ENCODE peak calls at places on chromosomes 13 and 19, in six cellular contexts. K is IMR-90, V is breast epithelium, I is fibroblast of lung, L is cardiac muscle cell, Z is NT2/D1. J is an unnamed sample.

GRCh38 chr13:98796798-98797197 is 44.3 kb upstream of the SLC15A1 start:
- DNase-seq in V (no peak), L (no peak), K (no peak), I (no peak), Z (no peak), J (no peak)

GRCh38 chr19:33654840-33655508 is 33.2 kb downstream of the CHST8 start:
- DNase-seq in K (no peak), V (no peak), I (no peak), L (no peak), Z (no peak), J (no peak)

GRCh38 chr19:35253316-35254286 is 4.8 kb downstream of the LSR start:
- DNase-seq in I (no peak), K (no peak), L (no peak), Z (no peak), V (no peak), J (no peak)

GRCh38 chr13:102597029-102598015 is 536 bp downstream of the TPP2 start:
- DNase-seq in L (peak), I (peak), K (peak), Z (no peak), V (no peak), J (no peak)

GRCh38 chr19:788821-789472 is 8.3 kb upstream of the PTBP1 start:
- DNase-seq in Z (no peak), L (no peak), K (no peak), V (no peak), I (no peak), J (no peak)

GRCh38 chr19:7852851-7853759 is 21.1 kb downstream of the PRR36 start:
- DNase-seq in K (peak), Z (no peak), V (peak), I (peak), L (peak), J (no peak)

GRCh38 chr13:39051157-39051556 is 12.9 kb downstream of the NHLRC3 start:
- DNase-seq in L (peak), I (peak), K (peak), Z (no peak), V (no peak), J (no peak)

GRCh38 chr13:98372886-98373285 is 195.8 kb upstream of the RNF113B start:
- DNase-seq in L (peak), I (peak), K (peak), Z (no peak), V (no peak), J (no peak)

GRCh38 chr13:33134213-33134612 is 118.0 kb downstream of the KL start:
- DNase-seq in V (no peak), K (no peak), I (no peak), L (no peak), Z (no peak), J (no peak)

GRCh38 chr19:6213266-6213595 is 66.5 kb downstream of the MLLT1 start:
- DNase-seq in I (no peak), Z (no peak), L (no peak), K (no peak), V (no peak), J (no peak)

GRCh38 chr13:61414686-61415664 is 674 bp downstream of the PCDH20 start:
- DNase-seq in Z (peak), V (no peak), L (peak), K (no peak), I (peak), J (peak)

GRCh38 chr13:26062853-26063444 is 11.1 kb upstream of the SHISA2 start:
- DNase-seq in I (peak), L (peak), K (peak), Z (no peak), V (peak), J (no peak)

GRCh38 chr13:21347753-21348318 is 111.3 kb downstream of the ZDHHC20 start:
- DNase-seq in K (no peak), I (no peak), V (no peak), L (no peak), Z (no peak), J (no peak)

GRCh38 chr13:43006893-43007631 is 15.0 kb upstream of the EPSTI1 start:
- DNase-seq in L (no peak), Z (no peak), K (peak), V (no peak), I (peak), J (no peak)

GRCh38 chr13:33633701-33634525 is 184.0 kb upstream of the RFC3 start:
- DNase-seq in I (peak), Z (no peak), L (no peak), V (no peak), K (peak), J (no peak)

GRCh38 chr13:60267498-60268202 is 103.9 kb upstream of the DIAPH3 start:
- DNase-seq in I (peak), V (no peak), L (peak), Z (no peak), K (no peak), J (peak)

GRCh38 chr19:41478875-41479756 is 36.2 kb downstream of the ERICH4 start:
- DNase-seq in L (no peak), V (no peak), Z (no peak), K (no peak), I (no peak), J (no peak)

GRCh38 chr19:28296506-28296905 is 916.4 kb downstream of the UQCRFS1 start:
- DNase-seq in I (peak), K (no peak), L (no peak), V (no peak), Z (no peak), J (no peak)

GRCh38 chr13:36764957-36765356 is 54.1 kb upstream of the RFXAP start:
- DNase-seq in V (no peak), K (no peak), Z (no peak), I (no peak), L (no peak), J (peak)

GRCh38 chr13:64234255-64234654 is 2818.6 kb upstream of the PCDH20 start:
- DNase-seq in Z (no peak), K (peak), V (no peak), L (no peak), I (peak), J (no peak)

GRCh38 chr19:50358483-50359431 is 6.7 kb downstream of the NAPSA start:
- DNase-seq in L (no peak), Z (no peak), K (peak), I (peak), V (peak), J (no peak)

GRCh38 chr13:58488251-58488650 is 856.7 kb downstream of the PCDH17 start:
- DNase-seq in Z (no peak), L (no peak), I (no peak), V (no peak), K (no peak), J (no peak)

DNA sequence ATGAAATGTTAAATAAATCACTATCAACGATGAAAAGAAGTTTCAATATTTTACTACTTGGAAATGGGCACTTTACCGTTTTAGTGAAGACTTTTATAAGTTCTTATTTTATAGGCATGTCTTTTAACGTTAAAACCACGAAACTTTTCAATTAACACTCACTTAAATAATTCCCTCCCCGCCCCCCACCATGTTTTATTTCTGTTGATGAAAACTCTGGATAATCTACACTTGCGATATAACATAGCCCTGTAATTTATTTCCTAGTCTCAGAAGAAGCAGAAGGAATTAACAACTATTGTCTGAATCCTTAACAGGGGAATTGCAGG is 343 bp upstream of the ZNF285 start:
- DNase-seq in V (no peak), K (no peak), I (no peak), Z (no peak), L (no peak), J (no peak)
- H3K4me3 ChIP-seq in V (peak), K (peak), I (peak), Z (peak), L (peak), J (no peak)

GRCh38 chr19:55486043-55486970 is 1.3 kb downstream of the NAT14 start:
- DNase-seq in I (no peak), L (no peak), Z (no peak), K (no peak), V (no peak), J (no peak)

GRCh38 chr19:55484571-55485438 is at the start of gene NAT14:
- DNase-seq in I (peak), L (peak), K (peak), V (no peak), Z (peak), J (no peak)

GRCh38 chr19:55486971-55487883 is 1.0 kb upstream of the SSC5D start:
- DNase-seq in Z (no peak), K (peak), V (peak), I (peak), L (peak), J (no peak)

GRCh38 chr19:55483681-55484361 is 1.2 kb upstream of the NAT14 start:
- DNase-seq in L (no peak), K (no peak), I (no peak), V (no peak), Z (no peak), J (no peak)

GRCh38 chr19:55485439-55486011 is 537 bp downstream of the NAT14 start:
- DNase-seq in K (no peak), I (no peak), Z (no peak), L (no peak), V (no peak), J (no peak)
- H3K4me3 ChIP-seq in K (peak), I (peak), Z (peak), L (peak), V (peak), J (peak)

GRCh38 chr19:14061081-14061749 is 661 bp downstream of the PALM3 start:
- DNase-seq in I (peak), Z (no peak), K (no peak), L (no peak), V (no peak), J (no peak)
- H3K4me3 ChIP-seq in I (no peak), Z (no peak), K (no peak), L (no peak), V (peak), J (no peak)

GRCh38 chr19:47156861-47157454 is 26.3 kb downstream of the SAE1 start:
- DNase-seq in I (peak), V (no peak), Z (no peak), L (no peak), K (no peak), J (no peak)
- H3K4me3 ChIP-seq in I (no peak), V (no peak), Z (no peak), L (no peak), K (no peak), J (no peak)

DNA sequence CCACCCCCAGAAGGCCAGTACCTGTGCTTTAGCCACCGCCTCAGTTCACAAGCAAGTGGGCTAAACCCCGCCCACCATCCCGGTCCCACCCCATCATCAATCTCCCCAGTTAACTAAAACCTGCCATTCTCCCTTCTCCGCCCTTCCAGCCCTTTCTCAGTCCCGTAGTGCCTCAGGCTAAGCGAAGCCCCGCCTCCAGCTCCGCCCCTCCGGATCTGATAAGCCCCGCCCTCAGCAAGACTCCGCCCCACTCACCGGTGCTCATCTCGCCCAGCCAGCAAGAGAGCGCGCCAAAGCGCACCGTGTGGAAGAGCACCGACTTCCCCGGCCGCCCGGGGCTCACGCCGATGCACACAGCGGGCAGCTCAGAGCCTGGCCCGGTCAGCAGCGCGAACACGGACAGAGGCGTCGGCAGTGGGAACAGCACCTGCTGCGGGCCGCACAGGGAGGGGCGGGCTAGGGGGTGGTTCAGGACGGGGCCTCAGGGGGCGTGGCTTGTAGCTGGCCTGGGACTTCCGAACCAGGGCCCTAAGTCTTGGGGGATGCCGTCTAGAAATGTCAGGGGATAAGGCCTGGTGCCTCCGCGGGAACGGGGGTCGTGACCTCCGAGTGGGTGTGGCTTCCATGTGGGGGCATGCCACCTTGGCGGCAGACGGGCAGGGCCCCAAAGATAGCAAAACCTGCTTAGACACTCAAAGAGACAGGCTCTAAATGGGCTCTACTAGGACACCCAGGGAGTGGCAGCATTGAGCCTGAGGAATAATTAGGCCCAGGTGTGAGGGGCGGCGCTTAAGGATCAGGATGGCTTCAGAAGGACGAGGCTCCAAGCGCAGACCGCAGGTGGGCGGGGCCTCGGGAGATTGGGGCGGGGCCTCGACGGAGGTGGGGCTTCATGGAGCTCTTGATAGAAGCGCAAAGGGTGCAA is 21.4 kb downstream of the MAP4K1 start:
- DNase-seq in V (no peak), Z (peak), I (no peak), L (peak), K (no peak), J (peak)
- H3K4me3 ChIP-seq in V (peak), Z (peak), I (no peak), L (peak), K (no peak), J (peak)

GRCh38 chr19:18612051-18612771 is 459 bp upstream of the TMEM59L start:
- DNase-seq in V (no peak), Z (no peak), I (no peak), L (no peak), K (no peak), J (no peak)

GRCh38 chr19:18612772-18613588 is at the start of gene TMEM59L:
- DNase-seq in V (no peak), L (peak), I (no peak), K (no peak), Z (no peak), J (no peak)

GRCh38 chr19:18616023-18616422 is 3.4 kb downstream of the TMEM59L start:
- DNase-seq in L (no peak), V (no peak), K (no peak), I (no peak), Z (no peak), J (no peak)

GRCh38 chr19:18611327-18612050 is 1.2 kb upstream of the TMEM59L start:
- DNase-seq in Z (no peak), K (no peak), L (no peak), I (no peak), V (no peak), J (no peak)

GRCh38 chr19:18613589-18614234 is 1.0 kb downstream of the TMEM59L start:
- DNase-seq in V (no peak), K (no peak), L (no peak), I (no peak), Z (no peak), J (no peak)
- H3K4me3 ChIP-seq in V (peak), K (no peak), L (no peak), I (no peak), Z (peak), J (peak)

DNA sequence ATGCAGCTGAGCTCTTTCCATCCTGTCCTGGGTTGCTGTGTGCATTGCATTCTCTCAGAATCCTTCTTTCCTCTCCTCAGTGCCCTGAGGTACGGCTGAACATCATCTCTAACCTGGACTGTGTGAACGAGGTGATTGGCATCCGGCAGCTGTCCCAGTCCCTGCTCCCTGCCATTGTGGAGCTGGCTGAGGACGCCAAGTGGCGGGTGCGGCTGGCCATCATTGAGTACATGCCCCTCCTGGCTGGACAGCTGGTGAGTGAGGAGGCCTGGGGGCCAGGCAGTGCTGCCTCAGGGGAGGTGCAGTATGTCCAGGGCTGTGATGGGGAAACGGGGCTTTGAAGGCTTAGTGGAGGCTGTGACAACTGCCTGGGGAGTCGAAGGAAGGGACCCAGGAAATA is 29.8 kb downstream of the PPP2R1A start:
- DNase-seq in I (no peak), Z (no peak), V (no peak), L (no peak), K (no peak), J (no peak)
- H3K4me3 ChIP-seq in I (no peak), Z (no peak), V (no peak), L (no peak), K (no peak), J (no peak)

GRCh38 chr13:30375436-30375835 is 46.9 kb upstream of the UBE2L5 start:
- DNase-seq in I (no peak), Z (no peak), K (no peak), V (no peak), L (no peak), J (no peak)
- H3K4me3 ChIP-seq in I (no peak), Z (no peak), K (no peak), V (no peak), L (no peak), J (no peak)

DNA sequence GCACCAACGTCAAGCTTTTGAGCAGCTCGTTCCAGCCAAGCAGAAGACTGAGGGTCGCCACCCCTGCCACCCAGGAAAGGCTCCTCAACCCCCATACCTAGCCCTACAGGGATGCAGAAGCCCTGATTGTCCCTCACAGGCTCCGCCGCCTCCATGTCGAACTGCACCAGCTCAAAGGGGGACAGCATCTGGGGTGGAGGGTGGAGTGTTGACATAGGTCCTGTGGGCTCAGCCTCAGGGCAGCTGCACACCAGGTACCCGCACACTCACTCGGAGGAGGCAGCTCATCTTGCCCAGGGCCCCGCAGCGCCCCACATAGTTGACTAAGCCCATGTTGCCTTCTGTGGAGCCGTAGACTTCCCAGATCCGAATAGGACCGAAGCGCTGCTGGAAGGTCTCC is 11.6 kb downstream of the SLC27A5 start:
- DNase-seq in V (no peak), Z (no peak), I (no peak), L (no peak), K (no peak), J (no peak)
- H3K4me3 ChIP-seq in V (peak), Z (peak), I (peak), L (peak), K (no peak), J (no peak)

GRCh38 chr13:28338202-28338601 is 156.7 kb downstream of the FLT1 start:
- DNase-seq in K (no peak), I (peak), L (no peak), V (no peak), Z (no peak), J (no peak)
- H3K4me3 ChIP-seq in K (no peak), I (no peak), L (no peak), V (no peak), Z (no peak), J (no peak)